ENCODE peak calls at places on chromosomes 6 and 20, in four cellular contexts. D is activated T-cell treated with anti-CD3 and anti-CD28 coated beads, Interleukin-2, amount 50 U/mL, for 72 hours; W is GM23338; Y is T follicular helper cell. F is an unnamed sample.
A peak's percentile ranks its signal among the peaks of the same experiment; 100 is the strongest.

GRCh38 chr6:105326216-105326615 is 76.7 kb downstream of the PREP start:
- DNase-seq in D (no peak), W (no peak), Y (no peak), F (peak; percentile 83)

GRCh38 chr6:30647802-30648460 is 998 bp downstream of the C6orf136 start:
- DNase-seq in D (no peak), W (no peak), Y (peak; percentile 53), F (peak; percentile 63)

GRCh38 chr6:33621396-33622388 is 570 bp downstream of the ITPR3 start:
- DNase-seq in D (peak; percentile 48), W (peak; percentile 68), Y (no peak), F (peak; percentile 71)

GRCh38 chr6:5517781-5518180 is 256.5 kb downstream of the FARS2 start:
- DNase-seq in D (peak; percentile 52), W (no peak), Y (no peak), F (no peak)

GRCh38 chr6:1442929-1443328 is 53.6 kb downstream of the FOXF2 start:
- DNase-seq in D (no peak), W (no peak), Y (no peak), F (no peak)

GRCh38 chr6:104728444-104728843 is 131.3 kb downstream of the HACE1 start:
- DNase-seq in D (no peak), W (no peak), Y (no peak), F (no peak)

GRCh38 chr20:24963672-24964517 is 14.8 kb downstream of the CST7 start:
- DNase-seq in D (no peak), W (no peak), Y (no peak), F (no peak)

GRCh38 chr6:35085359-35086281 is 55.5 kb downstream of the TCP11 start:
- DNase-seq in D (no peak), W (no peak), Y (no peak), F (no peak)

GRCh38 chr6:50602191-50602810 is 111.0 kb upstream of the TFAP2D start:
- DNase-seq in D (no peak), W (peak; percentile 74), Y (no peak), F (peak; percentile 40)

GRCh38 chr6:121533321-121533841 is 97.9 kb downstream of the GJA1 start:
- DNase-seq in D (no peak), W (no peak), Y (no peak), F (peak; percentile 99)

GRCh38 chr6:113359155-113360140 is 497.7 kb upstream of the MARCKS start:
- DNase-seq in D (no peak), W (no peak), Y (no peak), F (no peak)

GRCh38 chr20:35743693-35744491 is 1.8 kb upstream of the RBM39 start:
- DNase-seq in D (no peak), W (no peak), Y (no peak), F (no peak)

GRCh38 chr6:113630365-113630737 is 226.8 kb upstream of the MARCKS start:
- DNase-seq in D (no peak), W (no peak), Y (no peak), F (no peak)

GRCh38 chr6:3750324-3751018 is 1.0 kb downstream of the PXDC1 start:
- DNase-seq in D (peak; percentile 27), W (peak; percentile 69), Y (no peak), F (peak; percentile 23)

F was measured in NCI-H1105 treated with DMSO at 0.1 percent for 48 hours.